ENCODE peak calls at places on chromosomes 5 and 9, in five cellular contexts. E is OCI-LY7; A is ascending aorta; M is stimulated activated CD8-positive, alpha-beta memory T cell treated with anti-CD3 and anti-CD28 coated beads, Interleukin-2, amount 100 ng/mL, for 48 hours; I is HTR-8/SVneo. Z is an unnamed sample.
A peak's percentile ranks its signal among the peaks of the same experiment; 100 is the strongest.

GRCh38 chr5:91706785-91707520 is 323.8 kb upstream of the ARRDC3 start:
- DNase-seq in M (no peak), A (no peak), I (no peak), E (no peak), Z (no peak)

GRCh38 chr5:102781359-102781758 is 26.3 kb downstream of the PAM start:
- DNase-seq in I (no peak), E (no peak), M (no peak), A (no peak), Z (no peak)

GRCh38 chr5:23419115-23419514 is 88.3 kb upstream of the PRDM9 start:
- DNase-seq in I (peak; percentile 30), A (no peak), M (no peak), E (no peak), Z (no peak)

GRCh38 chr5:178351950-178352349 is 119.3 kb upstream of the PHYKPL start:
- DNase-seq in A (no peak), E (no peak), I (no peak), M (no peak), Z (no peak)

GRCh38 chr9:89639367-89639795 is 34.6 kb downstream of the GADD45G start:
- DNase-seq in I (no peak), M (no peak), A (peak; percentile 87), E (no peak), Z (no peak)

GRCh38 chr9:76808636-76809035 is 44.4 kb downstream of the PCA3 start:
- DNase-seq in I (no peak), A (no peak), E (no peak), M (no peak), Z (no peak)

GRCh38 chr9:101326501-101326900 is 58.3 kb downstream of the BAAT start:
- DNase-seq in E (no peak), M (no peak), I (no peak), A (no peak), Z (no peak)

GRCh38 chr9:16243798-16244197 is 626.7 kb downstream of the BNC2 start:
- DNase-seq in A (no peak), M (no peak), I (no peak), E (no peak), Z (no peak)

GRCh38 chr5:10553476-10553875 is 10.4 kb upstream of the ANKRD33B start:
- DNase-seq in I (no peak), M (no peak), A (no peak), E (no peak), Z (no peak)

GRCh38 chr9:10274983-10275382 is 337.8 kb downstream of the PTPRD start:
- DNase-seq in I (no peak), A (no peak), E (no peak), M (no peak), Z (no peak)

GRCh38 chr9:87516222-87516930 is 18.7 kb downstream of the DAPK1 start:
- DNase-seq in M (no peak), I (no peak), E (no peak), A (peak; percentile 79), Z (peak; percentile 21)

GRCh38 chr9:37984672-37985611 is 81.0 kb upstream of the SLC25A51 start:
- DNase-seq in A (no peak), E (no peak), M (no peak), I (peak; percentile 53), Z (no peak)

GRCh38 chr5:170254056-170254455 is 21.3 kb downstream of the C5orf58 start:
- DNase-seq in A (no peak), I (no peak), M (no peak), E (peak; percentile 22), Z (no peak)

GRCh38 chr9:115006660-115007059 is 76.3 kb upstream of the TNFSF8 start:
- DNase-seq in I (no peak), E (no peak), A (no peak), M (no peak), Z (no peak)

GRCh38 chr9:124149992-124150391 is 107.8 kb upstream of the NEK6 start:
- DNase-seq in I (no peak), E (no peak), M (no peak), A (no peak), Z (no peak)

GRCh38 chr5:142925795-142926194 is 155.6 kb downstream of the ARHGAP26 start:
- DNase-seq in E (no peak), A (no peak), M (no peak), I (no peak), Z (no peak)

GRCh38 chr5:59328801-59329296 is 564.7 kb downstream of the PDE4D start:
- DNase-seq in E (no peak), I (peak; percentile 1), M (no peak), A (no peak), Z (no peak)

GRCh38 chr9:136326061-136326776 is 1.1 kb upstream of the GPSM1 start:
- DNase-seq in I (peak; percentile 82), A (no peak), E (no peak), M (no peak), Z (peak; percentile 95)

GRCh38 chr9:75588808-75589207 is 301.7 kb upstream of the PCSK5 start:
- DNase-seq in I (no peak), A (no peak), M (no peak), E (peak; percentile 37), Z (no peak)

GRCh38 chr9:84338792-84339191 is 1.8 kb downstream of the SLC28A3 start:
- DNase-seq in M (no peak), E (no peak), I (no peak), A (no peak), Z (no peak)

GRCh38 chr5:76177974-76178373 is 94.8 kb downstream of the SV2C start:
- DNase-seq in M (no peak), A (no peak), I (no peak), E (no peak), Z (no peak)

GRCh38 chr5:96597441-96598020 is 64.6 kb upstream of the CAST start:
- DNase-seq in A (no peak), E (no peak), I (peak; percentile 25), M (no peak), Z (no peak)

GRCh38 chr5:141223112-141223783 is at the start of gene PCDHB14:
- DNase-seq in E (peak; percentile 34), I (peak; percentile 47), A (no peak), M (no peak), Z (no peak)

GRCh38 chr9:90103771-90104170 is 499.0 kb downstream of the GADD45G start:
- DNase-seq in A (no peak), M (no peak), E (no peak), I (no peak), Z (no peak)

GRCh38 chr5:149641000-149641576 is 59.8 kb downstream of the ARHGEF37 start:
- DNase-seq in M (no peak), I (no peak), E (no peak), A (no peak), Z (no peak)

GRCh38 chr5:78761831-78762230 is 113.3 kb upstream of the LHFPL2 start:
- DNase-seq in E (no peak), I (no peak), M (no peak), A (no peak), Z (no peak)

GRCh38 chr9:72615931-72616330 is 94.5 kb downstream of the TMC1 start:
- DNase-seq in I (no peak), M (no peak), E (no peak), A (no peak), Z (no peak)

GRCh38 chr9:85610074-85610855 is 131.5 kb downstream of the AGTPBP1 start:
- DNase-seq in A (no peak), I (peak; percentile 51), E (peak; percentile 73), M (no peak), Z (peak; percentile 52)

GRCh38 chr5:52777186-52777585 is 10.5 kb upstream of the ITGA1 start:
- DNase-seq in A (no peak), I (no peak), M (no peak), E (no peak), Z (no peak)